ENCODE peak calls at places on chromosome 20, in five cellular contexts. T is OCI-LY7, J is neural progenitor cell, N is GM23338, I is GM06990. Q is an unnamed sample.

GRCh38 chr20:57186192-57186591 is 80.2 kb downstream of the BMP7 start:
- DNase-seq in N (no peak), T (no peak), I (no peak), J (no peak), Q (no peak)

GRCh38 chr20:47350691-47351545 is 5.6 kb downstream of the ZMYND8 start:
- DNase-seq in I (no peak), T (no peak), J (peak), N (no peak), Q (no peak)

GRCh38 chr20:62705626-62706025 is 3.0 kb upstream of the NTSR1 start:
- DNase-seq in N (no peak), I (no peak), T (no peak), J (no peak), Q (no peak)

GRCh38 chr20:36128463-36129176 is 25.9 kb upstream of the EPB41L1 start:
- DNase-seq in I (no peak), N (no peak), T (no peak), J (no peak), Q (no peak)

GRCh38 chr20:2108987-2109386 is 7.4 kb downstream of the STK35 start:
- DNase-seq in T (no peak), J (no peak), I (no peak), N (no peak), Q (no peak)

GRCh38 chr20:50823319-50823718 is 28.5 kb downstream of the BCAS4 start:
- DNase-seq in T (no peak), J (no peak), N (no peak), I (no peak), Q (no peak)

GRCh38 chr20:19626896-19627295 is 131.2 kb upstream of the RIN2 start:
- DNase-seq in N (no peak), J (no peak), I (no peak), T (no peak), Q (no peak)

GRCh38 chr20:63953764-63954429 is 2.3 kb downstream of the UCKL1 start:
- DNase-seq in J (no peak), I (no peak), T (no peak), N (no peak), Q (no peak)

GRCh38 chr20:63080811-63081210 is 74.0 kb upstream of the BHLHE23 start:
- DNase-seq in T (no peak), N (no peak), I (no peak), J (no peak), Q (no peak)

GRCh38 chr20:29878281-29878741 is 1379.2 kb upstream of the DEFB115 start:
- DNase-seq in N (peak), J (peak), I (peak), T (no peak), Q (no peak)

GRCh38 chr20:21968486-21968885 is 263.0 kb downstream of the PAX1 start:
- DNase-seq in I (no peak), N (peak), T (no peak), J (no peak), Q (no peak)

GRCh38 chr20:7459123-7459522 is 481.1 kb downstream of the HAO1 start:
- DNase-seq in I (no peak), N (no peak), J (no peak), T (no peak), Q (no peak)

GRCh38 chr20:11790047-11790446 is 127.6 kb upstream of the BTBD3 start:
- DNase-seq in J (no peak), I (no peak), T (no peak), N (no peak), Q (no peak)

GRCh38 chr20:58963060-58963584 is 17.9 kb upstream of the NELFCD start:
- DNase-seq in N (no peak), J (no peak), I (no peak), T (no peak), Q (no peak)

DNA sequence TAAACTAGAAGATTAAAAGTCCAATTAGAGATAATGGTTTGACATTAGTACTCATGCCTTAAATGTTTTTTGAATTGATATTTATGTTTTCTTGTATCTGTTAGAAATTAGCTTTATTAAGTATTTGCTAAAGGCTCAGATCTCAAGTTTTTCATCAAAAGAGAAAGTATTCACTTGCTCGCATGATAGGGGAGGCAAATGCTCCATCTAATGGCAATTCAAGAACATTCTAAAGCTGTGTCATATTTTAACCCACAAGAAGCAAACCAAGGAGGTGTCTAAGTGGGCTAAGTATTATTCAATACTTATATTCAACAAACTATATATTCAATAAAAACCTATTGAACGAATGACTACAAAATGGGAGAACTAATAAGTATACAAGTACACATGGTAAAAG is 192.8 kb upstream of the SPTLC3 start:
- DNase-seq in T (no peak), N (no peak), I (no peak), J (no peak), Q (no peak)
- TF ChIP-seq CTCF in T (no peak), N (no peak), I (no peak), J (no peak), Q (no peak)

GRCh38 chr20:3313681-3314080 is 74.7 kb upstream of the SLC4A11 start:
- DNase-seq in J (no peak), I (no peak), T (no peak), N (no peak), Q (no peak)
- TF ChIP-seq CTCF in J (no peak), I (no peak), T (no peak), N (no peak), Q (no peak)

GRCh38 chr20:33707668-33708067 is 12.4 kb downstream of the PXMP4 start:
- DNase-seq in I (no peak), N (no peak), J (no peak), T (no peak), Q (no peak)

GRCh38 chr20:33703498-33704137 is 16.5 kb downstream of the PXMP4 start:
- DNase-seq in J (no peak), I (no peak), T (no peak), N (no peak), Q (no peak)

GRCh38 chr20:33701629-33702450 is 15.7 kb upstream of the E2F1 start:
- DNase-seq in N (no peak), I (no peak), T (no peak), J (no peak), Q (no peak)

GRCh38 chr20:33704197-33704924 is 15.7 kb downstream of the PXMP4 start:
- DNase-seq in J (no peak), I (no peak), N (no peak), T (no peak), Q (no peak)

DNA sequence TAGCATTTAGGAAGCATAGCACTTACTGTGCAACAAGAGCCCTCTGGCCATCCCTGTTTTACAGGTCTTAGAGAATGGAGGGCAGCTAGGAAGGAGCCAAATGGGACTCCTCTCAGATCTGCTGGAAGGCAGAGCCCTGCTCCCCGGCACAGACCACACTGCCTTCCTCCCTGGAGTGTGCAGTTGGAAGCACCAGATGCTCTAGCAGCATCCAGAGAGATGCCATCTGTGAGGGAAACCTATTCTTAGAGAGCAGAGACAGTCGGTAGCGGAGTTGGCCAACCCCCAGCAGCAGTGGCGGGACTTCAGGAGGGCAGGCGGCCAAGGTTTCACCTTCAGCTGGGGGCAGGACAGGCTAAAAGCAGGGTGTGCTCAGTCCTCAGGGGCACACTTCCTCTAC is 16.7 kb upstream of the E2F1 start:
- DNase-seq in J (no peak), T (no peak), I (no peak), N (no peak), Q (no peak)
- TF ChIP-seq CTCF in J (no peak), T (no peak), I (no peak), N (no peak), Q (no peak)

GRCh38 chr20:44958276-44958675 is 1.9 kb downstream of the TOMM34 start:
- DNase-seq in T (no peak), N (no peak), J (no peak), I (no peak), Q (no peak)

GRCh38 chr20:44959082-44959895 is 908 bp downstream of the TOMM34 start:
- DNase-seq in N (peak), I (no peak), T (peak), J (peak), Q (peak)

GRCh38 chr20:44961024-44961866 is 1.0 kb upstream of the TOMM34 start:
- DNase-seq in T (no peak), I (no peak), J (no peak), N (peak), Q (no peak)

GRCh38 chr20:44961868-44962267 is 1.7 kb upstream of the TOMM34 start:
- DNase-seq in J (no peak), T (no peak), I (no peak), N (peak), Q (no peak)

GRCh38 chr20:44959896-44960852 is at the start of gene TOMM34:
- DNase-seq in I (peak), J (peak), T (peak), N (peak), Q (peak)
- TF ChIP-seq CTCF in I (no peak), J (no peak), T (peak), N (no peak), Q (no peak)

GRCh38 chr20:25085756-25086495 is 4.0 kb upstream of the VSX1 start:
- DNase-seq in I (no peak), N (no peak), J (no peak), T (no peak), Q (no peak)

GRCh38 chr20:25083141-25083772 is 1.3 kb upstream of the VSX1 start:
- DNase-seq in T (no peak), I (no peak), N (peak), J (peak), Q (no peak)

GRCh38 chr20:25084616-25085187 is 2.8 kb upstream of the VSX1 start:
- DNase-seq in T (no peak), I (no peak), N (peak), J (peak), Q (no peak)

GRCh38 chr20:25082498-25082873 is 545 bp upstream of the VSX1 start:
- DNase-seq in T (no peak), I (no peak), J (peak), N (no peak), Q (no peak)

DNA sequence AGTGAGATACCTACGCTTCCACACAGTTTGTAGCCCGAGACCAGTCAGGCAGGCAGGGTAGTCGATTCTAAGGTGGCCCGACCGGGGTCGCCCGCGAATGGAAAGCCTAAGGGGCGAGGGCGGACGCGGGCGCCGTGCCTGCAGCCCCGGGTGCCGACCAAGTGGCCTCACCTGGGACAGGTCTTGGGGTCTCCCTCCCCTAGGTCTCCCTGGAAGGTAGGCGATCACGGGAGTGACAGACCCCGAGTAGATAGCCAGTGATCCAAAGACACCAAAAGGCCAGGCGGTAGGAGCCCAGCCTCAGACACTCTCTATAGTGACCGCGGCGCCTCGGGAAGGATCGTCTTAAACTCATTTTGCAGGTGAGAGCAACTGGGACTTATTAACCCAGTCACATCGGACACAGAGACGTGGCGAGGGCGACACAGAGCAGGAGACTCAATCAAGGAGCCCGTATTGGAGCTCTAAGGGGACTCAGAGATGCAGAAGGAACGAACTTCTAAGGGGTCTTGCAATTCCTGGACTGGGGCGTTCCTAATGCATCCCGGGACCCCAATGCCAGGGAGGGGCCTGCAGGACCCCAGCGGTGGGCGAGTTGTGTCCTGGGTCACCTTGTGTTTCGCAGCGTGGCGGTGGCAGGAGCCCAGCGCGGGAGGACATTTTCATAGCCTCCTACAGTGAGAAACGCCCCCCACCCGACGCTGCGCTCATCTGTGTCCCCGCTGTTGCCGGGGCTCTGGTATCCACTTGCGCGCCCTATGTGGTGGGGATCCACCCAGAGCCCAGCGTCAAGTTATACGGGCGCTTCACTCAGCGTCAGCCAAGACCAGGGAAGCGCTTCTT is 2.1 kb upstream of the VSX1 start:
- DNase-seq in T (no peak), N (peak), I (no peak), J (peak), Q (peak)
- TF ChIP-seq CTCF in T (no peak), N (no peak), I (peak), J (peak), Q (peak)

GRCh38 chr20:6122873-6123649 is at the start of gene FERMT1:
- DNase-seq in J (peak), T (no peak), N (peak), I (peak), Q (peak)
- TF ChIP-seq CTCF in J (peak), T (no peak), N (no peak), I (no peak), Q (no peak)

DNA sequence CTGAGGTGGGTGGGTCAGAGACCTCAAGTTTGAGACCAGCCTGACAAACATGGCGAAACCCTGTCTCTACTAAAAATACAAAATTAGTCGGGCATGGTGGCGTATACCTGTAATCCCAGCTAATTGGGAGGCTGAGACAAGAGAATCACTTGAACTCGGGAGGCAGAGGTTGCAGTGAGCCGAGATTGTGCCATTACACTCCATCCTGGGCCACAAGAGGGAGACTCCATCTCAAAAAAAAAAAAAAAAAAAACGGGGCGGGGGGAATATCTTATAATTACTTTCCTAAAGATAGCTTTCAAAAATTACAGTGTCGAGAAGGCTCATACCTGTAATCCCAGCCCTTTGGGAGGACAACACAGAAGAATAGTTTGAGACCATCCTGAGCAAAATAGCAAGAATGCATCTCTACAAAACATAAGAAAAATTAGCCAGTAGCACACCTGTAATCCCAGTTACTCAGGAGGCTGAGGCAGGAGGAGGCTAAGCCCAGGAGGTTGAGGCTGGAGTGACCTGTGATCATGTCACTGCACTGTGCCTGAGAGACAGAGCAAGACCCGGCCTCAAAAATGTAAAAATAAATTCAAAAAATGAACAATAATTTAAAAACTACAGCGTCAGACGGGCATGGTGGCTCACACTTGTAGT is 25.8 kb downstream of the CBFA2T2 start:
- DNase-seq in N (peak), J (no peak), I (no peak), T (peak), Q (no peak)
- TF ChIP-seq CTCF in N (peak), J (peak), I (peak), T (peak), Q (no peak)

Q was measured in nephron progenitor cell.